ENCODE peak calls at places on chromosomes 5 and 9, in nine cellular contexts. Y is mammary epithelial cell, M is MM.1S, J is GM23338, C is PC-3, A is HCT116, K is hepatocyte, Q is fibroblast of lung, Z is HepG2. I is an unnamed sample.

GRCh38 chr9:14608521-14608920 is 84.7 kb downstream of the ZDHHC21 start:
- DNase-seq in Y (no peak), M (no peak), J (no peak), C (no peak), A (no peak), K (no peak), Q (no peak), Z (no peak), I (no peak)

GRCh38 chr9:126861707-126862460 is 1.4 kb downstream of the ZBTB34 start:
- DNase-seq in Y (peak), M (no peak), J (peak), C (peak), A (no peak), K (peak), Q (peak), Z (no peak), I (no peak)

GRCh38 chr9:109939698-109940342 is 159.8 kb downstream of the PALM2AKAP2 start:
- DNase-seq in Y (no peak), M (no peak), J (no peak), C (no peak), A (no peak), K (no peak), Q (no peak), Z (peak), I (no peak)

GRCh38 chr9:16335788-16336580 is 534.5 kb downstream of the BNC2 start:
- DNase-seq in Y (peak), M (peak), J (no peak), C (peak), A (peak), K (peak), Q (peak), Z (no peak), I (peak)

GRCh38 chr5:51389582-51390463 is 6.6 kb downstream of the ISL1 start:
- DNase-seq in Y (no peak), M (no peak), J (peak), C (no peak), A (no peak), K (no peak), Q (no peak), Z (no peak), I (no peak)

GRCh38 chr5:111719773-111720172 is 37.2 kb downstream of the NREP start:
- DNase-seq in Y (no peak), M (no peak), J (no peak), C (no peak), A (no peak), K (no peak), Q (no peak), Z (peak), I (no peak)

GRCh38 chr5:112417931-112418358 is 1.1 kb downstream of the EPB41L4A start:
- DNase-seq in Y (peak), M (peak), J (peak), C (peak), A (no peak), K (peak), Q (no peak), Z (no peak), I (peak)

GRCh38 chr9:123609844-123610243 is 253.8 kb downstream of the CRB2 start:
- DNase-seq in Y (no peak), M (no peak), J (no peak), C (no peak), A (no peak), K (no peak), Q (no peak), Z (no peak), I (no peak)

GRCh38 chr5:174623438-174624019 is 100.9 kb upstream of the MSX2 start:
- DNase-seq in Y (no peak), M (no peak), J (no peak), C (peak), A (no peak), K (no peak), Q (no peak), Z (no peak), I (no peak)

GRCh38 chr9:131559416-131560000 is 14.2 kb downstream of the PRRT1B start:
- DNase-seq in Y (no peak), M (no peak), J (no peak), C (no peak), A (no peak), K (no peak), Q (no peak), Z (no peak), I (no peak)

GRCh38 chr5:135543151-135543818 is 7.5 kb upstream of the NEUROG1 start:
- DNase-seq in Y (no peak), M (peak), J (peak), C (no peak), A (no peak), K (no peak), Q (no peak), Z (no peak), I (no peak)

GRCh38 chr5:20572560-20572959 is 584.6 kb upstream of the CDH18 start:
- DNase-seq in Y (peak), M (no peak), J (peak), C (peak), A (no peak), K (peak), Q (peak), Z (no peak), I (peak)

GRCh38 chr5:55234171-55234700 is 828 bp upstream of the CCNO start:
- DNase-seq in Y (peak), M (peak), J (peak), C (peak), A (peak), K (peak), Q (no peak), Z (no peak), I (peak)

GRCh38 chr5:110757118-110757729 is 18.4 kb downstream of the SLC25A46 start:
- DNase-seq in Y (peak), M (peak), J (peak), C (peak), A (peak), K (peak), Q (peak), Z (peak), I (peak)

GRCh38 chr5:124596595-124597388 is 149.6 kb downstream of the ZNF608 start:
- DNase-seq in Y (peak), M (no peak), J (no peak), C (peak), A (peak), K (peak), Q (peak), Z (peak), I (peak)

GRCh38 chr9:30622551-30622950 is 1761.9 kb upstream of the ACO1 start:
- DNase-seq in Y (peak), M (no peak), J (no peak), C (peak), A (no peak), K (no peak), Q (no peak), Z (no peak), I (no peak)

GRCh38 chr5:58114324-58114723 is 345.6 kb downstream of the PLK2 start:
- DNase-seq in Y (peak), M (no peak), J (no peak), C (peak), A (no peak), K (no peak), Q (no peak), Z (no peak), I (no peak)

GRCh38 chr5:110333384-110333783 is 393.1 kb downstream of the TMEM232 start:
- DNase-seq in Y (no peak), M (no peak), J (peak), C (peak), A (peak), K (peak), Q (peak), Z (peak), I (no peak)

GRCh38 chr5:151079838-151080619 is 805 bp downstream of the TNIP1 start:
- DNase-seq in Y (peak), M (no peak), J (no peak), C (peak), A (no peak), K (no peak), Q (peak), Z (no peak), I (no peak)

GRCh38 chr9:37197158-37198033 is 77.0 kb downstream of the ZCCHC7 start:
- DNase-seq in Y (peak), M (peak), J (peak), C (peak), A (no peak), K (peak), Q (peak), Z (no peak), I (no peak)

GRCh38 chr9:98326402-98327248 is 71.2 kb upstream of the TBC1D2 start:
- DNase-seq in Y (no peak), M (no peak), J (no peak), C (no peak), A (no peak), K (no peak), Q (peak), Z (no peak), I (no peak)

GRCh38 chr9:80839821-80840670 is 849.3 kb downstream of the TLE1 start:
- DNase-seq in Y (no peak), M (no peak), J (no peak), C (no peak), A (no peak), K (no peak), Q (no peak), Z (no peak), I (no peak)

GRCh38 chr5:179196420-179197079 is 136.4 kb downstream of the ZNF354C start:
- DNase-seq in Y (no peak), M (no peak), J (no peak), C (no peak), A (no peak), K (no peak), Q (no peak), Z (no peak), I (no peak)

GRCh38 chr9:133589454-133590227 is 19.5 kb downstream of the FAM163B start:
- DNase-seq in Y (no peak), M (no peak), J (peak), C (no peak), A (peak), K (no peak), Q (no peak), Z (no peak), I (no peak)

GRCh38 chr9:85249313-85249621 is 492.5 kb downstream of the AGTPBP1 start:
- DNase-seq in Y (no peak), M (no peak), J (no peak), C (no peak), A (no peak), K (no peak), Q (no peak), Z (no peak), I (no peak)

GRCh38 chr5:37735649-37736347 is 104.0 kb downstream of the GDNF start:
- DNase-seq in Y (no peak), M (peak), J (no peak), C (no peak), A (no peak), K (no peak), Q (peak), Z (no peak), I (no peak)

DNA sequence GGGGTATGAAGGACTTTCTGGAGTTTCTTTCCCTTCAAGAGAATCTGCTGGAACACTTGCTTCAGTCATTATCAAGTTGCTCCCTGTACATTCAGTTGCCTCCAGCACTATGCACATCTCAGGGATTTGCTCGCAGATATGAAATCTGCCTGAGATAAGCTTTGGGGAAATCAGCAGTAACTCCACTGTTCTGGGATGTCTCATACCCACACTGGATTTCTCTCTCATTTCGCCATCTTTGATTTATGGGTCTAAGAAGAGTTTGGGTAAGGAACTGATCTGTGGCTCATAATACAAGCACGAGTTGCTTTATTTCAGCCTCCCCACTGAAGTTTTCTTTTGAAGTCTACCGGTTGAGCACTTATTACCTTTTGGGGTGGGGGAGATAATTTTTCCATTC is 585.6 kb downstream of the PSAT1 start:
- DNase-seq in Y (no peak), M (no peak), J (no peak), C (no peak), A (no peak), K (peak), Q (no peak), Z (no peak), I (no peak)
- TF ChIP-seq EZH2 in Y (no peak), M (no peak), J (no peak), C (no peak), A (no peak), K (no peak), Q (no peak), Z (no peak), I (no peak)

GRCh38 chr5:142316051-142316450 is 8.8 kb downstream of the SPRY4 start:
- DNase-seq in Y (no peak), M (peak), J (no peak), C (no peak), A (no peak), K (peak), Q (peak), Z (no peak), I (no peak)

GRCh38 chr5:142315231-142315900 is 9.5 kb downstream of the SPRY4 start:
- DNase-seq in Y (no peak), M (no peak), J (no peak), C (no peak), A (no peak), K (no peak), Q (no peak), Z (no peak), I (no peak)

GRCh38 chr5:142316681-142317080 is 8.1 kb downstream of the SPRY4 start:
- DNase-seq in Y (no peak), M (no peak), J (no peak), C (no peak), A (no peak), K (no peak), Q (no peak), Z (no peak), I (no peak)

GRCh38 chr5:142317673-142318261 is 7.1 kb downstream of the SPRY4 start:
- DNase-seq in Y (no peak), M (no peak), J (no peak), C (no peak), A (no peak), K (no peak), Q (peak), Z (no peak), I (no peak)

DNA sequence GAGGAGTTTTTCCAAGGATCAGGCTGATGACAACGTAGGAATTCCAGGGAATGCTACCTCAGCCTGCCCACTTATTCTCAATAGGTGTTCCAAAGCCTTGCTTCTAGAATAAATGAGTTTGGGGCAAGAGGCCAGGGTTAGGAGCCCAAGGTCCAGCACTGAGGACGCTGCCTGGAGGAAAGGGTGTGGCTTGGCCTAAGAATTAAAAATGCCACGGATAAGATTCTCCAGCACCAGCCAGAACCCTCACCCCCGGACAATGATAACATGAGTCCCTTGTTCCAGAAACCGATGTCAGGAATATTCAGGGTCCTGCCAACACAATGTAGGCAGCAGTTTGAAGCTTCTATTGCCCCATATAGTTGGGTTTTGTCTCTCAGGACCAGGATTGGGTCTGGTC is 7.6 kb downstream of the SPRY4 start:
- DNase-seq in Y (no peak), M (no peak), J (no peak), C (no peak), A (no peak), K (no peak), Q (no peak), Z (no peak), I (no peak)
- TF ChIP-seq EZH2 in Y (no peak), M (no peak), J (no peak), C (no peak), A (no peak), K (no peak), Q (no peak), Z (no peak), I (no peak)

DNA sequence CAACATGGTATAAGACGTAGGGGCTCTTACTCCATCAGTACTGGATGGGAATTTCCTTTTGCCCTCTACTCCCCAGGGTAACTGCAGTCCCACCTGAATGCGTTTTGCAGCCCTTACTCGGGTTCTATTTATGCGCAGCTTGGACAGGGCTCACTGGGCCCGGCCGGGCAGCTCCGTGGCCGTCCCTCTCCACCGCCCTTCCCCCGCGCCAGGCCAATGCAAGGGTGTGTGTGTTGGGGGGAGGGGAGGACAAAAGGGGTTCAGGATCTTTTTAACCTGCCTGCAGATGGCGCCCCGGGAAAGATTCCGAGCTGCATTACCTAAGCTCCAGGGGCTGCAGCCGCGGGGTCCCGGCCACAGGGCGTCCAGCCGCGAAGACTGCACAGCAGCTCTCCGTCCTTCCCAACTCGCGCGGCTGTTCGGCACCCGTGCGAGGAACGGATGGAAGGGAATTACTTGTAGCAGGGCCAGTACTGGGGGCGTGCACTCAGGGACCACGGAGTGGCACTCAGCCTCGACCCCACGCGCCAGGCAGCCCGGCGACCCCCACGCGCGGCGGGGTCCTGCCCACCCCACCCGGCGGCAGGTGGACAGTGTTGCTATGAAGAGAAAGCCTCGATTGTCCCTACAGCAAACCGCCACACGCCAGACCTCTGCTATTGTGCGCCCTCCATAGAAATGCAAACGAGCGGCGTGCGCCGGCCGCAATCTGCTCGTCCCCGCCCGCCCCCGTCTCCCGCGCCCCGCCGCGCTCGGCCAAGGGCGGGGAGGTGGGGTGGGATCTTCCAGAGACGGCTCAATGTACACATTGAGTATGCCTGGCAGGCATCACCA is 966 bp upstream of the GADD45G start:
- DNase-seq in Y (peak), M (peak), J (peak), C (no peak), A (no peak), K (peak), Q (peak), Z (peak), I (no peak)
- TF ChIP-seq EZH2 in Y (no peak), M (no peak), J (no peak), C (no peak), A (no peak), K (no peak), Q (peak), Z (no peak), I (peak)

GRCh38 chr9:214488-215448 is at the start of gene DOCK8:
- DNase-seq in Y (peak), M (peak), J (peak), C (peak), A (peak), K (peak), Q (no peak), Z (peak), I (peak)
- TF ChIP-seq EZH2 in Y (no peak), M (no peak), J (no peak), C (no peak), A (no peak), K (peak), Q (peak), Z (no peak), I (no peak)

DNA sequence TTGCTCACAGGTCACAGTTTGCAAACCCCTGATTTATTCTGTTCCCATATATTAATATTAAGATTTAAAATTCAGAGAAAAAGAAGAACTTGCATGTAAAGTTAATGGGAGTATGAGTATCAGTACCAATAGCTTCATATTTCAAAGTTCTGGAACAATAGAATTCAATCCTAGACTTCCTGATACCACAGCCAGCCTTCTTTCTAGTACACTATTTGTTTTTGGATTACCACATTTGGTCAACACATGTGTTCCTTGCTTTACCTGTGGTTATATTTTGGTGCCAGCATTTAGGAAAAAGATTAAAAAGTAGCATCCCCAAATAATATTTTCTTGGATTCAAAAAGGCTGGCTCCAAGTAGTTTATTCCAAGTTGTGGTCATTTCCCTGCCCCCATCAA is 49.5 kb downstream of the SPINK5 start:
- DNase-seq in Y (no peak), M (no peak), J (no peak), C (no peak), A (no peak), K (no peak), Q (no peak), Z (no peak), I (no peak)
- TF ChIP-seq EZH2 in Y (no peak), M (no peak), J (no peak), C (no peak), A (no peak), K (no peak), Q (no peak), Z (no peak), I (no peak)

GRCh38 chr5:122390107-122390506 is 78.1 kb downstream of the SNCAIP start:
- DNase-seq in Y (no peak), M (no peak), J (no peak), C (no peak), A (no peak), K (no peak), Q (no peak), Z (no peak), I (no peak)

GRCh38 chr5:122392844-122393243 is 80.8 kb downstream of the SNCAIP start:
- DNase-seq in Y (no peak), M (no peak), J (no peak), C (peak), A (no peak), K (no peak), Q (peak), Z (no peak), I (no peak)

GRCh38 chr5:122392224-122392623 is 80.2 kb downstream of the SNCAIP start:
- DNase-seq in Y (no peak), M (no peak), J (no peak), C (no peak), A (no peak), K (no peak), Q (no peak), Z (no peak), I (no peak)

DNA sequence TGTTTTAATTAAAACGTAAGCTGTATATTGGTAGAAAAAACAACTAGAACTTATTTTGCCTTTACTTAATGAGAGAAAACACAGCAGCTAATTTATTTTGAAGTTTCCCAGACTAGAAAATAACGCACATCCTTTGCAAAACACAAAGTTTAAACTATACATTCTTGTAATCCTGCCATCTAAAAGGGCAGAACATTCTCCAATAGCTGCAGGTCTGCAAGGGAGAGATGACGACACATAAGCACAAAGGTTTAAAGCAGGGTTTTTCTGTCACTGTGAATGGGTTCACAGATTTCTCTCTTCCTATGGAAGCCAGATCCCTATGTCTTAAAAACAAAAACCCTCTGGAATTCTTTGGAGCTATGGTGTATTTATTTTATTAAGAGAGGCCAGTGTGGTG is 82.3 kb downstream of the SNCAIP start:
- DNase-seq in Y (no peak), M (no peak), J (no peak), C (no peak), A (no peak), K (no peak), Q (peak), Z (no peak), I (no peak)
- TF ChIP-seq EZH2 in Y (no peak), M (no peak), J (no peak), C (no peak), A (no peak), K (no peak), Q (no peak), Z (no peak), I (no peak)

DNA sequence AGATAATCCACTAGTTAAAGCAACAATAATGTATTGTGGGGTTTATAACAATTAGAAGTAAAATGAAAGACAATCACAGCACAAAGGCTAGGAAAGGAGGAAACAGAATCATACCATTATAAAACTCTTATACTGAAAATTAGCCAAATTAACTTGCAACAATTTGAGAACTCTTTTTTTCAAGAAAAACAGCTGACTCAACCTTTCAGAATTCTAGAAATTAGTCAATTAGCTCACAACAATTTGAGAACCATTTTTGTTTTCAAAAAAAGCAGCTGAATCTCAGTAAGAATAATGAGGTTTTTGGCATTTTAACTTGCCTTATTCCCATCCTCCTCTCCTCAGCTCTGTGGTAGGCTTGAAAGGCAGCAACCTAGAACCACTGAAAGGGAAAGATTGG is 269.9 kb downstream of the NPR3 start:
- DNase-seq in Y (no peak), M (no peak), J (no peak), C (no peak), A (no peak), K (no peak), Q (no peak), Z (no peak), I (no peak)
- TF ChIP-seq EZH2 in Y (no peak), M (no peak), J (no peak), C (no peak), A (no peak), K (no peak), Q (no peak), Z (no peak), I (no peak)

I was measured in PC-9.